ENCODE peak calls at places on chromosomes 16 and 17, in nine cellular contexts. Z is spleen; H is suprapubic skin; V is CD4-positive, alpha-beta memory T cell; P is breast epithelium; C is stomach; J is sigmoid colon; R is CD8-positive, alpha-beta T cell; F is heart right ventricle. W is an unnamed sample. For H3K36me3, the result is how much of the 10 kb centered on the place peaks cover.

GRCh38 chr17:7988750-7989178 is 13.7 kb upstream of the GUCY2D start:
- DNase-seq in C (no peak), F (peak), V (peak), Z (no peak), R (peak), P (no peak), J (peak), H (peak), W (peak)

GRCh38 chr17:964881-965280 is 14.7 kb downstream of the NXN start:
- DNase-seq in C (no peak), V (no peak), J (no peak), F (no peak), R (no peak), Z (no peak), P (no peak), H (no peak), W (no peak)

GRCh38 chr17:38663125-38663751 is 11.5 kb downstream of the EPOP start:
- DNase-seq in R (peak), F (peak), P (no peak), H (no peak), Z (peak), V (peak), C (peak), J (peak), W (no peak)

GRCh38 chr17:7856081-7856791 is 1.1 kb downstream of the NAA38 start:
- DNase-seq in R (peak), J (peak), F (peak), P (peak), Z (peak), C (no peak), V (no peak), H (peak), W (peak)

GRCh38 chr17:81517339-81518112 is 4.9 kb upstream of the ACTG1 start:
- DNase-seq in C (no peak), J (no peak), F (no peak), R (no peak), Z (peak), V (no peak), H (no peak), P (no peak), W (no peak)

GRCh38 chr17:80992077-80992947 is 671 bp downstream of the CHMP6 start:
- DNase-seq in Z (peak), P (no peak), V (peak), J (no peak), C (no peak), H (no peak), R (no peak), F (no peak), W (peak)

GRCh38 chr16:70453891-70454220 is 539 bp upstream of the FCSK start:
- DNase-seq in F (no peak), H (no peak), Z (no peak), P (no peak), V (no peak), R (no peak), C (no peak), J (no peak), W (no peak)

GRCh38 chr17:45270828-45271418 is 9.0 kb upstream of the SPATA32 start:
- DNase-seq in R (peak), Z (peak), H (no peak), P (no peak), V (peak), F (no peak), J (no peak), C (no peak), W (no peak)

GRCh38 chr16:88938119-88938932 is 38.7 kb downstream of the CBFA2T3 start:
- DNase-seq in Z (peak), R (no peak), J (no peak), P (no peak), H (no peak), C (no peak), V (no peak), F (no peak), W (no peak)

GRCh38 chr16:1125471-1125870 is 27.4 kb upstream of the CACNA1H start:
- DNase-seq in H (no peak), R (no peak), J (peak), C (peak), Z (no peak), F (no peak), P (no peak), V (no peak), W (no peak)

GRCh38 chr16:87874639-87875472 is 5.5 kb upstream of the SLC7A5 start:
- DNase-seq in V (no peak), J (no peak), Z (no peak), P (no peak), R (no peak), C (no peak), H (no peak), F (no peak), W (no peak)

GRCh38 chr17:59311051-59311468 is 20.4 kb upstream of the YPEL2 start:
- DNase-seq in P (no peak), V (peak), C (peak), R (peak), F (peak), J (no peak), H (no peak), Z (no peak), W (no peak)

GRCh38 chr17:79045830-79046500 is 22.0 kb downstream of the C1QTNF1 start:
- DNase-seq in P (no peak), H (no peak), Z (peak), F (peak), J (peak), V (peak), R (peak), C (peak), W (peak)

DNA sequence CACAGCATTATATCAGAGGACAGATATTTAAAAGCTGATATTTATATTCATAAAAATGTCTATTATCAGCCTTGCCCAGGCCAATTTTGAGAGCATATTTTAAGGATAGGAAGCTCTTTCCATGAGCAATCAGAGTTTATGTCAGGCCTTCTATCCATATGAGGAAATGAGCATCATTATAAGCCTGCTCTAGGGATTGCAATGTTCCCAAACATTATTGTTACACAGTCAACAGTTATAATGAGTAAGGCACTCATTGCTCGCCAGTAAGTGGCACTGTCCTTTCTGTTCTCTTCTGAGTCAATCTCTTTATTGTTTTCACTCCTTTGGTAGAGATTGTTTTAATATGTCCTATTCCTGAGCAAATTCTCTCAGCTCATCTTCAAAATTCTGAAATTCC is 37.6 kb upstream of the DYNLRB2 start:
- DNase-seq in H (no peak), J (no peak), R (no peak), P (no peak), V (no peak), F (no peak), C (no peak), Z (no peak), W (no peak)
- H3K36me3 ChIP-seq in H (under half), J (under half), R (under half), P (under half), V (under half), F (under half), C (under half), Z (under half), W (under half)

GRCh38 chr16:85733839-85734170 is 17.1 kb downstream of the C16orf74 start:
- DNase-seq in R (no peak), H (no peak), F (no peak), V (no peak), C (no peak), Z (no peak), P (no peak), J (no peak), W (no peak)
- H3K4me3 ChIP-seq in R (peak), H (no peak), F (no peak), V (no peak), C (no peak), Z (no peak), P (no peak), J (no peak), W (no peak)

GRCh38 chr17:48927978-48928716 is 16.5 kb downstream of the SNF8 start:
- DNase-seq in R (no peak), Z (peak), V (no peak), J (no peak), F (no peak), P (no peak), C (no peak), H (no peak), W (no peak)
- H3K36me3 ChIP-seq in R (half or more), Z (half or more), V (half or more), J (under half), F (half or more), P (under half), C (half or more), H (half or more), W (under half)

GRCh38 chr16:2857451-2858244 is at the start of gene PRSS22:
- DNase-seq in J (no peak), C (peak), P (peak), F (no peak), R (no peak), H (no peak), Z (peak), V (no peak), W (no peak)
- H3K4me3 ChIP-seq in J (no peak), C (peak), P (no peak), F (no peak), R (peak), H (peak), Z (no peak), V (peak), W (no peak)

DNA sequence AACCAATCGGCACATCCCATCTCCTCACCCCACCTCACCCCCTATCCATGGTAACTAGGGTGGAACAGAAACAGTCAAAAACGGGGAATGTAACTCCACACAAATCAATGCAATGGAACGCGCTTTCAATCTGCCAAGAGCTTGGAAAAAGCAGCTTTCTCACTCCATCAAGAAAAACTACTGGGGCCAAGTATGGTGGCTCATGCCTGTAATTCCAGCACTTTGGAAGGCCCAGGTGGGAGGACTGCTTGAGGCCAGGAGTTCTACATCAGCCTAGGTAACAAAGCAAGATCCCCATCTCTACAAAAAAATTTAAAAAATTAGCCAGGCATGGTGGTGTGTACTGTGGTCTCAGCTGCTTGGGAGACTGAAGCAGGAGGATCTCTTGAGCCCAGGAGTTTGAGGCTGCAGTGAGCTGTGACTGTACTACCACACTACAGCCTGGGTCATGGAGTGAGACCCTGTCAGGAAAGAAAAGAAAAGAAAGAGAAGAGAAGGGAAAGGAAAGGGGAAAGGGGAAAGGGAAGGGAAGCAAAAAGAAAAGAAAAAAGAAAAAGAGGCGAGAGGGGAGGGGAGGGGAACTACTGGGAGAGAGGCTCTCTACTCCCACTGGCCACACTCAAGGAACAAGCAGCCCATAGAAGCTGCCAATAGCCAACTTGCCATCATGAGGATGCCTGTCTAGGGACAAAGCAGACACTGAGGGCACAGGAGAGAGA is 38.9 kb downstream of the ARHGAP17 start:
- DNase-seq in P (no peak), F (no peak), V (no peak), Z (no peak), C (no peak), R (no peak), H (no peak), J (no peak), W (no peak)
- H3K36me3 ChIP-seq in P (under half), F (under half), V (under half), Z (under half), C (half or more), R (under half), H (under half), J (under half), W (under half)